ENCODE peak calls at places on chromosomes 2 and 18, in nine cellular contexts. B, K, R, N, W, L, J, Z and D are unnamed samples.

GRCh38 chr2:34099377-34099776 is 500.3 kb upstream of the FAM98A start:
- DNase-seq in N (no peak), Z (no peak), R (no peak), L (no peak), W (no peak), J (no peak), K (no peak), B (no peak), D (no peak)

GRCh38 chr18:2846241-2846637 is 567 bp upstream of the EMILIN2 start:
- DNase-seq in K (no peak), Z (no peak), L (no peak), B (no peak), N (peak; percentile 39), J (no peak), W (no peak), R (peak; percentile 28), D (peak; percentile 19)

GRCh38 chr18:52422985-52423601 is 83.1 kb downstream of the DCC start:
- DNase-seq in N (no peak), L (no peak), K (peak; percentile 61), R (no peak), Z (no peak), J (no peak), W (no peak), B (peak; percentile 8), D (no peak)

GRCh38 chr2:29164101-29164846 is 49.1 kb downstream of the CLIP4 start:
- DNase-seq in L (no peak), K (no peak), J (no peak), N (no peak), Z (no peak), R (no peak), B (no peak), W (no peak), D (no peak)

GRCh38 chr2:210955591-210955990 is 399.2 kb downstream of the CPS1 start:
- DNase-seq in R (peak; percentile 73), B (no peak), J (no peak), W (peak; percentile 13), K (peak; percentile 81), Z (peak; percentile 6), N (no peak), L (no peak), D (no peak)

GRCh38 chr2:206219957-206220356 is 54.5 kb upstream of the ZDBF2 start:
- DNase-seq in K (no peak), J (no peak), L (no peak), R (no peak), N (no peak), W (no peak), B (no peak), Z (no peak), D (no peak)

GRCh38 chr2:8154936-8155335 is 526.9 kb upstream of the ID2 start:
- DNase-seq in Z (no peak), J (peak; percentile 35), R (no peak), W (peak; percentile 67), N (no peak), B (no peak), K (peak; percentile 76), L (no peak), D (no peak)

GRCh38 chr2:105926960-105927678 is 182.4 kb downstream of the NCK2 start:
- DNase-seq in K (peak; percentile 12), Z (peak; percentile 62), W (no peak), B (no peak), N (no peak), R (no peak), J (no peak), L (no peak), D (no peak)

GRCh38 chr2:39871291-39871761 is 92.3 kb upstream of the THUMPD2 start:
- DNase-seq in L (no peak), Z (no peak), J (peak; percentile 90), K (peak; percentile 88), B (no peak), R (peak; percentile 89), N (no peak), W (no peak), D (peak; percentile 85)

GRCh38 chr2:101725515-101726192 is 28.1 kb downstream of the MAP4K4 start:
- DNase-seq in K (no peak), B (no peak), J (no peak), Z (no peak), W (no peak), R (peak; percentile 39), L (no peak), N (no peak), D (no peak)

GRCh38 chr18:10938241-10938640 is 211.1 kb downstream of the PIEZO2 start:
- DNase-seq in W (no peak), L (no peak), Z (no peak), J (no peak), R (no peak), B (no peak), K (no peak), N (no peak), D (no peak)

GRCh38 chr2:54074636-54075341 is 40.6 kb upstream of the ACYP2 start:
- DNase-seq in K (peak; percentile 81), W (no peak), L (no peak), B (no peak), J (no peak), R (no peak), N (no peak), Z (no peak), D (no peak)

GRCh38 chr2:216827073-216827725 is 32.7 kb downstream of the TNP1 start:
- DNase-seq in Z (no peak), L (no peak), J (no peak), N (no peak), W (no peak), K (peak; percentile 30), B (no peak), R (no peak), D (no peak)

GRCh38 chr18:36127866-36128845 is 984 bp downstream of the SLC39A6 start:
- DNase-seq in Z (peak; percentile 3), K (peak; percentile 16), N (no peak), J (no peak), L (peak; percentile 22), W (no peak), R (peak; percentile 36), B (peak; percentile 29), D (no peak)

GRCh38 chr2:223941579-223942277 is 3.4 kb downstream of the WDFY1 start:
- DNase-seq in Z (no peak), W (no peak), L (no peak), J (peak; percentile 49), B (no peak), N (no peak), K (peak; percentile 90), R (peak; percentile 90), D (peak; percentile 74)

GRCh38 chr2:10555810-10556111 is 107.6 kb upstream of the ODC1 start:
- DNase-seq in J (no peak), N (no peak), W (no peak), B (no peak), K (no peak), R (no peak), Z (no peak), L (no peak), D (no peak)

GRCh38 chr18:30889582-30890301 is 152.8 kb downstream of the DSC3 start:
- DNase-seq in R (peak; percentile 33), L (no peak), N (no peak), Z (peak; percentile 23), W (no peak), K (peak; percentile 42), J (no peak), B (peak; percentile 51), D (peak; percentile 23)